ENCODE peak calls at places on chromosomes 11 and 22, in ten cellular contexts. A is fibroblast of pulmonary artery; C is stimulated activated CD8-positive, alpha-beta memory T cell treated with anti-CD3 and anti-CD28 coated beads, Interleukin-4, amount 100 ng/mL, for 1 hour; Y is amniotic stem cell; O is GF-D8; F is H1; B is NCI-H460; N is activated CD4-positive, alpha-beta memory T cell treated with anti-CD3 and anti-CD28 coated beads for 36 hours; P is activated T-helper 1 cell treated with Interleukin-2 at 50 U/mL for 16 hours; E is WTC11. K is an unnamed sample.

GRCh38 chr22:34489861-34490260 is 569.6 kb upstream of the LARGE1 start:
- DNase-seq in A (no peak), C (no peak), Y (no peak), O (no peak), F (no peak), B (no peak), N (no peak), P (no peak), E (no peak), K (no peak)

GRCh38 chr11:111446404-111447152 is 65.6 kb downstream of the BTG4 start:
- DNase-seq in A (peak), C (peak), Y (peak), O (peak), F (no peak), B (peak), N (peak), P (peak), E (peak), K (peak)

GRCh38 chr11:8384199-8384821 is 120.6 kb upstream of the LMO1 start:
- DNase-seq in A (peak), C (no peak), Y (no peak), O (no peak), F (no peak), B (no peak), N (no peak), P (no peak), E (peak), K (peak)

GRCh38 chr11:32098142-32098903 is 7.4 kb downstream of the RCN1 start:
- DNase-seq in A (no peak), C (no peak), Y (no peak), O (no peak), F (no peak), B (no peak), N (no peak), P (no peak), E (no peak), K (no peak)

GRCh38 chr11:117941163-117941707 is 12.0 kb upstream of the TMPRSS13 start:
- DNase-seq in A (no peak), C (no peak), Y (no peak), O (no peak), F (no peak), B (no peak), N (peak), P (no peak), E (no peak), K (no peak)

GRCh38 chr11:120515186-120515723 is 3.7 kb downstream of the GRIK4 start:
- DNase-seq in A (no peak), C (no peak), Y (no peak), O (no peak), F (no peak), B (no peak), N (no peak), P (no peak), E (no peak), K (no peak)

GRCh38 chr11:94731921-94732601 is 36.1 kb upstream of the AMOTL1 start:
- DNase-seq in A (peak), C (no peak), Y (peak), O (no peak), F (no peak), B (peak), N (no peak), P (no peak), E (no peak), K (peak)

GRCh38 chr11:76918941-76919386 is 58.2 kb downstream of the ACER3 start:
- DNase-seq in A (peak), C (no peak), Y (peak), O (peak), F (no peak), B (peak), N (peak), P (no peak), E (no peak), K (peak)

GRCh38 chr11:68880851-68881250 is 22.8 kb downstream of the MRPL21 start:
- DNase-seq in A (no peak), C (no peak), Y (no peak), O (no peak), F (no peak), B (no peak), N (no peak), P (no peak), E (no peak), K (no peak)

GRCh38 chr11:71139516-71140205 is 112.7 kb downstream of the SHANK2 start:
- DNase-seq in A (no peak), C (no peak), Y (no peak), O (no peak), F (no peak), B (no peak), N (no peak), P (no peak), E (no peak), K (no peak)

GRCh38 chr11:61950035-61950547 is at the start of gene BEST1:
- DNase-seq in A (no peak), C (no peak), Y (no peak), O (no peak), F (no peak), B (no peak), N (no peak), P (no peak), E (no peak), K (no peak)

GRCh38 chr22:39242809-39243442 is 1.9 kb downstream of the PDGFB start:
- DNase-seq in A (no peak), C (no peak), Y (no peak), O (no peak), F (no peak), B (no peak), N (peak), P (peak), E (peak), K (peak)

GRCh38 chr11:89540826-89541225 is 49.7 kb upstream of the NOX4 start:
- DNase-seq in A (no peak), C (no peak), Y (no peak), O (no peak), F (no peak), B (no peak), N (no peak), P (no peak), E (no peak), K (no peak)

GRCh38 chr22:19755722-19756287 is 4.8 kb upstream of the TBX1 start:
- DNase-seq in A (no peak), C (no peak), Y (no peak), O (no peak), F (no peak), B (no peak), N (no peak), P (no peak), E (peak), K (no peak)

GRCh38 chr22:41557401-41558240 is 3.2 kb upstream of the CSDC2 start:
- DNase-seq in A (peak), C (no peak), Y (peak), O (no peak), F (no peak), B (no peak), N (peak), P (no peak), E (peak), K (no peak)

GRCh38 chr11:2320591-2321310 is 18.9 kb downstream of the TSPAN32 start:
- DNase-seq in A (no peak), C (no peak), Y (no peak), O (no peak), F (no peak), B (no peak), N (no peak), P (no peak), E (no peak), K (no peak)

GRCh38 chr22:43114958-43115357 is 4.4 kb downstream of the BIK start:
- DNase-seq in A (no peak), C (no peak), Y (no peak), O (no peak), F (no peak), B (no peak), N (no peak), P (no peak), E (no peak), K (no peak)

GRCh38 chr22:43008509-43008908 is 6.4 kb downstream of the PACSIN2 start:
- DNase-seq in A (no peak), C (no peak), Y (no peak), O (no peak), F (no peak), B (no peak), N (no peak), P (no peak), E (no peak), K (no peak)

GRCh38 chr22:29011200-29011867 is 50.3 kb downstream of the C22orf31 start:
- DNase-seq in A (no peak), C (no peak), Y (no peak), O (no peak), F (no peak), B (no peak), N (no peak), P (no peak), E (no peak), K (no peak)

GRCh38 chr11:330694-331314 is 10.1 kb upstream of the IFITM3 start:
- DNase-seq in A (no peak), C (no peak), Y (no peak), O (peak), F (no peak), B (no peak), N (peak), P (no peak), E (no peak), K (no peak)

GRCh38 chr11:73034330-73034729 is 107.8 kb downstream of the FCHSD2 start:
- DNase-seq in A (no peak), C (no peak), Y (no peak), O (no peak), F (no peak), B (no peak), N (no peak), P (no peak), E (no peak), K (no peak)

GRCh38 chr11:101583180-101584128 is at the start of gene TRPC6:
- DNase-seq in A (peak), C (no peak), Y (no peak), O (no peak), F (no peak), B (peak), N (no peak), P (no peak), E (peak), K (peak)